ENCODE peak calls at places on chromosomes 3 and 15, in seven cellular contexts. S is OCI-M1; J is HuH-7; G is PC-3; U is BE2C; P is activated CD4-positive, CD25-positive, alpha-beta regulatory T cell; F is activated naive CD4-positive, alpha-beta T cell treated with anti-CD3 and anti-CD28 coated beads for 36 hours. Q is an unnamed sample.

GRCh38 chr15:79939399-79939798 is 31.6 kb downstream of the BCL2A1 start:
- DNase-seq in G (no peak), S (no peak), U (no peak), J (no peak), F (no peak), P (no peak), Q (no peak)

GRCh38 chr3:52198643-52199608 is 966 bp downstream of the ALAS1 start:
- DNase-seq in S (no peak), U (no peak), P (no peak), J (no peak), F (no peak), G (no peak), Q (no peak)

GRCh38 chr15:74301583-74302374 is 65.7 kb downstream of the CCDC33 start:
- DNase-seq in F (no peak), G (no peak), U (no peak), P (no peak), S (no peak), J (no peak), Q (no peak)

GRCh38 chr3:194633349-194634004 is at the start of gene TMEM44:
- DNase-seq in G (peak), S (peak), U (peak), P (peak), F (peak), J (peak), Q (peak)

GRCh38 chr3:55622116-55622515 is 135.0 kb upstream of the WNT5A start:
- DNase-seq in S (no peak), F (no peak), U (no peak), P (no peak), J (no peak), G (peak), Q (peak)

GRCh38 chr3:143123353-143123974 is 3.9 kb downstream of the CHST2 start:
- DNase-seq in F (no peak), G (no peak), U (no peak), S (no peak), P (no peak), J (no peak), Q (no peak)

GRCh38 chr3:87057474-87057873 is 66.5 kb upstream of the VGLL3 start:
- DNase-seq in J (no peak), U (no peak), S (no peak), G (no peak), F (no peak), P (no peak), Q (no peak)

GRCh38 chr3:25472747-25473146 is 44.7 kb downstream of the RARB start:
- DNase-seq in P (no peak), G (no peak), S (no peak), F (no peak), J (no peak), U (no peak), Q (no peak)

Q was measured in epithelial cell of esophagus.